ENCODE peak calls at places on chromosomes 7 and 10, in four cellular contexts. U is suprapubic skin, X is neuronal stem cell, B is AG09309. A is an unnamed sample.

GRCh38 chr10:121608669-121609190 is 10.5 kb upstream of the FGFR2 start:
- DNase-seq in B (no peak), X (no peak), U (no peak), A (peak)

GRCh38 chr10:58157076-58157766 is 110.5 kb downstream of the IPMK start:
- DNase-seq in B (peak), U (no peak), X (no peak), A (no peak)

GRCh38 chr7:137879357-137880158 is 32.8 kb upstream of the DGKI start:
- DNase-seq in U (no peak), B (no peak), X (no peak), A (no peak)

GRCh38 chr7:36037121-36037662 is 115.9 kb upstream of the EEPD1 start:
- DNase-seq in U (no peak), B (peak), X (no peak), A (no peak)

GRCh38 chr10:132397671-132398565 is 918 bp downstream of the PWWP2B start:
- DNase-seq in X (no peak), U (no peak), B (no peak), A (peak)

GRCh38 chr7:50552921-50553320 is 12.3 kb downstream of the DDC start:
- DNase-seq in X (peak), B (no peak), U (no peak), A (no peak)

GRCh38 chr7:19405546-19405945 is 260.3 kb upstream of the FERD3L start:
- DNase-seq in U (no peak), X (no peak), B (peak), A (no peak)

GRCh38 chr7:104900525-104900924 is 113.5 kb upstream of the KMT2E start:
- DNase-seq in U (no peak), B (no peak), X (no peak), A (no peak)

GRCh38 chr10:33355267-33355666 is 20.8 kb upstream of the NRP1 start:
- DNase-seq in U (no peak), X (no peak), B (no peak), A (no peak)

GRCh38 chr7:140348161-140348849 is 50.0 kb downstream of the SLC37A3 start:
- DNase-seq in X (no peak), U (no peak), B (peak), A (no peak)

GRCh38 chr10:114822771-114823463 is 1.3 kb downstream of the FHIP2A start:
- DNase-seq in U (no peak), X (no peak), B (no peak), A (no peak)

GRCh38 chr7:46811529-46811928 is 770.4 kb downstream of the TNS3 start:
- DNase-seq in U (no peak), B (peak), X (no peak), A (peak)

GRCh38 chr7:145665499-145666258 is 450.9 kb upstream of the CNTNAP2 start:
- DNase-seq in X (no peak), B (no peak), U (no peak), A (no peak)

GRCh38 chr7:141456298-141456697 is 94.9 kb upstream of the AGK start:
- DNase-seq in X (no peak), U (no peak), B (no peak), A (no peak)

GRCh38 chr7:31340603-31341002 is at the start of gene NEUROD6:
- DNase-seq in U (no peak), X (no peak), B (no peak), A (no peak)

GRCh38 chr7:39501358-39501757 is 64.8 kb upstream of the YAE1 start:
- DNase-seq in B (no peak), X (no peak), U (no peak), A (no peak)

GRCh38 chr7:31056775-31057346 is 4.8 kb downstream of the ADCYAP1R1 start:
- DNase-seq in U (no peak), B (no peak), X (no peak), A (no peak)

GRCh38 chr7:28623863-28624262 is 211.5 kb downstream of the CREB5 start:
- DNase-seq in U (no peak), B (no peak), X (no peak), A (no peak)

A was measured in kidney.